ENCODE peak calls at places on chromosomes 7 and 10, in four cellular contexts. B, Q, F and K are unnamed samples.

GRCh38 chr7:71482284-71482683 is 350.3 kb downstream of the GALNT17 start:
- DNase-seq in B (no peak), Q (peak), F (no peak), K (no peak)

GRCh38 chr10:103587073-103587472 is 93.6 kb downstream of the NEURL1 start:
- DNase-seq in B (no peak), Q (no peak), F (no peak), K (no peak)

GRCh38 chr10:54904833-54905232 is 103.8 kb upstream of the PCDH15 start:
- DNase-seq in B (no peak), Q (no peak), F (no peak), K (no peak)

GRCh38 chr7:115008465-115009114 is 86.7 kb downstream of the MDFIC start:
- DNase-seq in B (peak), Q (no peak), F (no peak), K (no peak)

GRCh38 chr7:96784597-96784996 is 75.0 kb upstream of the SEM1 start:
- DNase-seq in B (no peak), Q (no peak), F (no peak), K (no peak)

GRCh38 chr7:66929935-66930334 is 8.9 kb downstream of the TMEM248 start:
- DNase-seq in B (no peak), Q (no peak), F (no peak), K (no peak)

GRCh38 chr7:26291699-26292538 is at the start of gene SNX10:
- DNase-seq in B (peak), Q (peak), F (peak), K (peak)

GRCh38 chr7:43234968-43235367 is 122.5 kb downstream of the HECW1 start:
- DNase-seq in B (no peak), Q (no peak), F (no peak), K (no peak)

GRCh38 chr10:97543025-97543546 is 29.5 kb upstream of the ANKRD2 start:
- DNase-seq in B (peak), Q (no peak), F (peak), K (no peak)

GRCh38 chr7:88243345-88243909 is 23.6 kb upstream of the SRI start:
- DNase-seq in B (no peak), Q (peak), F (peak), K (peak)

GRCh38 chr7:42319631-42320030 is 82.6 kb upstream of the GLI3 start:
- DNase-seq in B (no peak), Q (no peak), F (no peak), K (no peak)

GRCh38 chr7:154744226-154744860 is 258.6 kb downstream of the PAXIP1 start:
- DNase-seq in B (peak), Q (peak), F (peak), K (peak)

GRCh38 chr7:11648980-11649379 is 183.0 kb downstream of the THSD7A start:
- DNase-seq in B (no peak), Q (no peak), F (no peak), K (no peak)

GRCh38 chr10:72455889-72456588 is 101.3 kb upstream of the DNAJB12 start:
- DNase-seq in B (no peak), Q (no peak), F (no peak), K (no peak)

GRCh38 chr10:21894648-21895342 is 108.7 kb downstream of the DNAJC1 start:
- DNase-seq in B (no peak), Q (no peak), F (no peak), K (no peak)

GRCh38 chr7:157432541-157432956 is 95.7 kb downstream of the DNAJB6 start:
- DNase-seq in B (peak), Q (peak), F (peak), K (peak)

GRCh38 chr7:36303202-36304098 is 86.2 kb upstream of the ANLN start:
- DNase-seq in B (peak), Q (peak), F (no peak), K (no peak)

GRCh38 chr7:65239707-65240352 is 133.8 kb upstream of the ZNF92 start:
- DNase-seq in B (no peak), Q (peak), F (peak), K (peak)

GRCh38 chr7:157255201-157255606 is 81.6 kb upstream of the DNAJB6 start:
- DNase-seq in B (no peak), Q (no peak), F (no peak), K (no peak)